ENCODE peak calls at places on chromosome 4, in seven cellular contexts. V is cardiac muscle cell, S is endothelial cell of umbilical vein, X is ascending aorta, A is neural progenitor cell, B is neuronal stem cell, P is mesendoderm. Z is an unnamed sample.
A peak's percentile ranks its signal among the peaks of the same experiment; 100 is the strongest.

GRCh38 chr4:1081689-1082040 is 31.7 kb downstream of the RNF212 start:
- DNase-seq in P (no peak), S (no peak), X (no peak), B (no peak), A (no peak), V (no peak), Z (no peak)

GRCh38 chr4:140136509-140136908 is 17.5 kb downstream of the MAML3 start:
- DNase-seq in V (no peak), A (no peak), P (no peak), S (peak; percentile 20), X (no peak), B (no peak), Z (no peak)

GRCh38 chr4:4852591-4853362 is 6.7 kb upstream of the MSX1 start:
- DNase-seq in B (no peak), V (no peak), P (peak; percentile 91), X (no peak), A (peak; percentile 81), S (peak; percentile 22), Z (no peak)

GRCh38 chr4:185846550-185847210 is 34.7 kb upstream of the SORBS2 start:
- DNase-seq in V (no peak), S (no peak), X (no peak), P (no peak), A (no peak), B (no peak), Z (no peak)

GRCh38 chr4:65670331-65671031 is at the start of gene EPHA5:
- DNase-seq in P (peak; percentile 93), B (peak; percentile 70), V (peak; percentile 86), X (no peak), S (peak; percentile 83), A (peak; percentile 89), Z (peak; percentile 54)

GRCh38 chr4:16860506-16860905 is 37.9 kb downstream of the LDB2 start:
- DNase-seq in B (no peak), V (no peak), S (peak; percentile 85), X (no peak), P (no peak), A (no peak), Z (no peak)

GRCh38 chr4:13176603-13177190 is 307.4 kb downstream of the RAB28 start:
- DNase-seq in V (peak; percentile 34), S (no peak), X (no peak), P (peak; percentile 84), B (no peak), A (no peak), Z (no peak)

GRCh38 chr4:174173360-174173759 is 110.1 kb downstream of the FBXO8 start:
- DNase-seq in P (no peak), V (no peak), X (no peak), B (no peak), S (no peak), A (no peak), Z (no peak)

GRCh38 chr4:164768516-164768915 is 14.6 kb downstream of the SMIM31 start:
- DNase-seq in S (no peak), P (peak; percentile 31), X (no peak), A (no peak), V (no peak), B (no peak), Z (no peak)

GRCh38 chr4:81490761-81491160 is 19.1 kb upstream of the RASGEF1B start:
- DNase-seq in X (no peak), S (no peak), A (no peak), V (no peak), B (no peak), P (no peak), Z (no peak)

GRCh38 chr4:2304877-2305561 is 43.1 kb upstream of the MXD4 start:
- DNase-seq in V (no peak), P (no peak), X (no peak), A (no peak), S (no peak), B (no peak), Z (no peak)

GRCh38 chr4:150072906-150073714 is 5.1 kb upstream of the DCLK2 start:
- DNase-seq in S (peak; percentile 34), P (no peak), X (no peak), B (no peak), V (no peak), A (no peak), Z (no peak)

GRCh38 chr4:133151681-133152329 is 2.7 kb downstream of the PCDH10 start:
- DNase-seq in B (no peak), P (peak; percentile 78), X (no peak), A (peak; percentile 74), S (peak; percentile 73), V (peak; percentile 70), Z (no peak)

DNA sequence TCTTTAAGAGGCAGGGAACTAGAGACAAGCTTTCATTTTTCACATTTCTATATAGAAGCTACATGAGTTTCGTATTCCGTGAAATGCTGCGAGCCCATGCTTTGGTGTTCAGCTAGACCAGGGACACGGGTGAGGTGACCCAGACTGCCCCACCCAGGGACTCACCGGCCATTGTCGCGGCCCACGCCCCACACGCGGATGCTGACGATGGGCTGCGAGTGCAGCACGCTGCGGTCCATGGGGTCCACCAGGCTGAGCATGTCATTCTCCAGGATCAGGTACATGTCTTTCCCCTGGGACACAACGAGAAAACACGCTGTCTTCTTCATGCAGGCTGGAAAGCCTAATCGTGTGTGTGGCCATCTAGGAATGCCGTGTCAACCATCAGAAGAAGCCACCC is 140.4 kb downstream of the NSUN7 start:
- DNase-seq in X (no peak), A (no peak), B (no peak), V (no peak), S (no peak), P (no peak), Z (no peak)
- H3K4me1 ChIP-seq in X (no peaks in the 10 kb centered on the region), A (no peaks in the 10 kb centered on the region), B (no peaks in the 10 kb centered on the region), V (no peaks in the 10 kb centered on the region), S (no peaks in the 10 kb centered on the region), P (no peaks in the 10 kb centered on the region), Z (no peaks in the 10 kb centered on the region)

GRCh38 chr4:128056396-128056795 is 4.7 kb upstream of the LARP1B start:
- DNase-seq in X (no peak), V (no peak), A (no peak), B (no peak), P (no peak), S (no peak), Z (no peak)

GRCh38 chr4:128060620-128061565 is at the start of gene LARP1B:
- DNase-seq in B (peak; percentile 94), P (peak; percentile 98), X (peak; percentile 85), A (peak; percentile 96), S (peak; percentile 97), V (peak; percentile 97), Z (peak; percentile 67)

GRCh38 chr4:128060130-128060619 is 937 bp upstream of the LARP1B start:
- DNase-seq in S (peak; percentile 39), P (no peak), B (no peak), X (no peak), V (no peak), A (no peak), Z (no peak)

DNA sequence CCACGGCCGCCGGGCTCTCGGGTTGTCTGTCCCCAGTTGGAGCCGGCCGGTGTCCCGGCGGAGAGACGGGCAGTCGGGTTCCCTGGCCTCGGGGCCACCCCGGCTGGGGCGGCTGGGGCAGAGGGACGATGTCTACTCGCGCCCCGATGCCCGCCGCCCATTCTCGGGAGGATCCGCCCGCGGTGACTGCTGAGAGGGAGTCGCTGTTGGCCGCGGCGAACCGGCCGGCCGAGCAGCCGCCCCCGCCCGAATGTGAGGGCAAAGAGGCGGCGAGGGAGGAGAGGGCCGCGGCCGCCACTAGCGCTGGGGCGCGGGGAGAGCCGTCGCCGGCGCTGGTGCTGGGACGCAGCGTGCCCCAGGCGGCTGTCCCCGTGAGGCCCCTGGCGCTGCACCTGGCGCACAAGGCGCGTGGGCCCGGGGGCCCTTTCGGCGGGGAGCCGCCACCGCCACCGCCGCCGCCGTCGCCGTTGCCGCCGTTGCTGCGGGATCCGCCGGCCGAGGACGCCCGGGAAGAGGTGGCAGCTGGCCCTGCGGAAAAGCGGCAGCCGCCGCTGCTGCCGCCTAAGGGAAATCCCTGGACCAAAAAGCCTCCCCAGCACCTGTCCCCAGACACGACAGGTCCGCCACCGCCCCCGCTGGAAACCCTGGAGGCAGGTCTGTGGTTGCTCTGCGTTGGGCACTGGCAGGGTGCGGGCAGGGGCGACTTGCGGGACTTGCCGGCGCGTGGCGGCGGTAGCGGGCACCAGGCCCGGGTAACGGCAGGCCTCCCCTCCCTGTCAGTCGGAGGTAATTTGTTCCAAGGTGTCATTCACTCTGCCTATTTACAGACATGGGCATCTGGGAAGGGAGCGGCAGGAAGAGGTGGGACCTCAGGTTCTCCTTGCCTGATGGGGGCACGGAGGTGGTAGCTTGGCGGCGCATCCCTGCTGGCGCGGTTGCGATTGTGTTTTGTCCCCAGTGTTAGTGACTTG is 739 bp downstream of the LARP1B start:
- DNase-seq in X (peak; percentile 13), V (peak; percentile 76), A (peak; percentile 75), B (peak; percentile 52), S (peak; percentile 64), P (peak; percentile 86), Z (no peak)
- H3K4me3 ChIP-seq in X (peak overlapping the region; percentile 62), V (peak overlapping the region; percentile 75), A (peak overlapping the region; percentile 79), B (peak overlapping the region; percentile 64), S (peak overlapping the region; percentile 86), P (peak overlapping the region; percentile 62), Z (peak overlapping the region; percentile 57)

GRCh38 chr4:113434247-113434587 is 327.3 kb downstream of the CAMK2D start:
- DNase-seq in S (peak; percentile 41), X (no peak), B (no peak), P (peak; percentile 54), V (no peak), A (no peak), Z (no peak)

GRCh38 chr4:113436360-113436759 is 325.2 kb downstream of the CAMK2D start:
- DNase-seq in X (no peak), A (no peak), B (no peak), V (no peak), S (peak; percentile 93), P (no peak), Z (no peak)

GRCh38 chr4:113437124-113437523 is 324.4 kb downstream of the CAMK2D start:
- DNase-seq in B (no peak), P (no peak), V (no peak), S (peak; percentile 62), A (no peak), X (no peak), Z (no peak)

GRCh38 chr4:113433536-113434246 is 327.8 kb downstream of the CAMK2D start:
- DNase-seq in P (no peak), A (no peak), X (no peak), B (no peak), S (no peak), V (no peak), Z (no peak)

DNA sequence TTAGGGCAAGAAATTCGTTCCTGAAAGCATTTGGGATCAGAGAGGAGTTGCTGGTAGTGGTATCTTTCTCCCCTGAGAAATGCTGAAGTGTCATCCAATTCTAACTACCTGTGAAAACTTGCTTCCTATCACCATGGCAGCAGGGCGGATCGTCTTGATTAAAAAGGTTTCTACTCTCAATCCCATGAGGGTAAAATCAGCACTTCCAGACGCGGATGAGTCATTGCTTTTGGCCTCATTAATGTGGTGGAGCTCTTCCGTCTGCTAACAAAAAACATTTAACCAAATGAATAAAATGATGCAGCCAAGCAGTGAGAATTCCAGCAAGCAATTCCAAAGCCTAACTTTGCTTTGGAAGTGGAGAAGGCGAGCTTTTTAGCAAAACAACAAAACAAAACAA is 325.6 kb downstream of the CAMK2D start:
- DNase-seq in S (peak; percentile 94), P (peak; percentile 90), V (no peak), X (no peak), A (no peak), B (no peak), Z (no peak)
- H3K4me1 ChIP-seq in S (peaks cover 22% of the 10 kb centered on the region), P (no peaks in the 10 kb centered on the region), V (peaks cover 8% of the 10 kb centered on the region), X (peaks cover 22% of the 10 kb centered on the region), A (peaks cover 6% of the 10 kb centered on the region), B (peaks cover 2% of the 10 kb centered on the region), Z (peaks cover 3% of the 10 kb centered on the region)

GRCh38 chr4:110587666-110588285 is 35.1 kb downstream of the PITX2 start:
- DNase-seq in X (no peak), V (no peak), B (no peak), S (no peak), P (no peak), A (no peak), Z (no peak)

GRCh38 chr4:110589297-110589696 is 33.6 kb downstream of the PITX2 start:
- DNase-seq in X (no peak), S (peak; percentile 16), V (no peak), B (no peak), A (no peak), P (no peak), Z (no peak)

GRCh38 chr4:110586137-110586850 is 36.6 kb downstream of the PITX2 start:
- DNase-seq in V (peak; percentile 23), P (peak; percentile 66), X (no peak), S (peak; percentile 64), A (peak; percentile 42), B (no peak), Z (no peak)
- H3K4me3 ChIP-seq in V (no peak overlapping the region), P (no peak overlapping the region), X (no peak overlapping the region), S (peak overlapping the region; percentile 40), A (no peak overlapping the region), B (no peak overlapping the region), Z (no peak overlapping the region)